ENCODE peak calls at places on chromosomes 16 and 17, in five cellular contexts. U, H, F, T and V are unnamed samples.

GRCh38 chr17:4999429-5000093 is 1.8 kb downstream of the KIF1C start:
- DNase-seq in H (no peak), U (no peak), F (no peak), T (no peak), V (no peak)

GRCh38 chr16:68898026-68898425 is 54.7 kb downstream of the TANGO6 start:
- DNase-seq in U (no peak), T (no peak), H (no peak), F (no peak), V (no peak)

GRCh38 chr16:4693956-4694663 is 748 bp downstream of the NUDT16L1 start:
- DNase-seq in T (peak), H (no peak), F (no peak), U (peak), V (no peak)

GRCh38 chr17:38750312-38751121 is 2.0 kb upstream of the PSMB3 start:
- DNase-seq in F (no peak), T (peak), U (no peak), H (peak), V (peak)

GRCh38 chr16:89476811-89477261 is 13.5 kb downstream of the ANKRD11 start:
- DNase-seq in F (peak), T (no peak), U (no peak), H (no peak), V (no peak)

GRCh38 chr16:15811778-15812750 is 44.8 kb downstream of the MYH11 start:
- DNase-seq in H (peak), U (no peak), F (no peak), T (peak), V (no peak)

GRCh38 chr17:78114831-78115723 is 13.5 kb downstream of the TMC6 start:
- DNase-seq in T (no peak), H (no peak), U (no peak), F (no peak), V (no peak)

GRCh38 chr17:61579961-61580360 is 11.1 kb downstream of the NACA2 start:
- DNase-seq in U (no peak), F (no peak), T (peak), H (no peak), V (peak)

GRCh38 chr16:64590516-64590915 is 531.3 kb downstream of the CDH11 start:
- DNase-seq in U (no peak), T (no peak), H (peak), F (no peak), V (no peak)

GRCh38 chr17:65527381-65527780 is 34.1 kb downstream of the AXIN2 start:
- DNase-seq in F (no peak), U (no peak), T (no peak), H (no peak), V (no peak)

GRCh38 chr17:73647767-73648542 is 3.7 kb upstream of the SDK2 start:
- DNase-seq in U (no peak), F (no peak), T (no peak), H (no peak), V (no peak)

GRCh38 chr17:80990921-80991644 is 558 bp upstream of the CHMP6 start:
- DNase-seq in U (no peak), H (no peak), T (no peak), F (no peak), V (peak)

GRCh38 chr16:69089091-69089912 is 16.2 kb upstream of the HAS3 start:
- DNase-seq in H (peak), F (peak), U (peak), T (peak), V (peak)

GRCh38 chr17:71727723-71728122 is 393.1 kb upstream of the SOX9 start:
- DNase-seq in U (no peak), T (no peak), H (no peak), F (no peak), V (no peak)

GRCh38 chr16:87374313-87374712 is 9.3 kb downstream of the FBXO31 start:
- DNase-seq in H (no peak), T (no peak), U (no peak), F (no peak), V (no peak)

GRCh38 chr16:11379420-11379819 is 34.2 kb downstream of the RMI2 start:
- DNase-seq in T (no peak), F (peak), H (no peak), U (no peak), V (no peak)

GRCh38 chr16:81035398-81035974 is at the start of gene ATMIN:
- DNase-seq in U (peak), F (peak), T (peak), H (peak), V (peak)

GRCh38 chr17:77210946-77211541 is 70.3 kb downstream of the SEC14L1 start:
- DNase-seq in F (no peak), U (no peak), T (no peak), H (no peak), V (no peak)

GRCh38 chr17:40075216-40076100 is 12.7 kb downstream of the THRA start:
- DNase-seq in H (peak), T (peak), F (no peak), U (peak), V (peak)

GRCh38 chr17:8894673-8895578 is 27.5 kb upstream of the PIK3R6 start:
- DNase-seq in U (peak), H (peak), F (peak), T (peak), V (peak)

GRCh38 chr17:17494499-17495447 is 1.4 kb downstream of the RASD1 start:
- DNase-seq in T (peak), F (no peak), U (no peak), H (no peak), V (no peak)

GRCh38 chr16:8921626-8921984 is 39.5 kb downstream of the LITAFD start:
- DNase-seq in T (no peak), U (no peak), F (no peak), H (no peak), V (no peak)

GRCh38 chr17:45428954-45429337 is 3.7 kb downstream of the ARHGAP27 start:
- DNase-seq in T (peak), F (no peak), H (no peak), U (no peak), V (no peak)

GRCh38 chr17:79018045-79018695 is 5.8 kb upstream of the C1QTNF1 start:
- DNase-seq in H (no peak), T (no peak), F (no peak), U (no peak), V (no peak)

GRCh38 chr17:6654816-6655731 is 3.5 kb downstream of the C17orf100 start:
- DNase-seq in F (no peak), U (no peak), T (peak), H (no peak), V (no peak)

GRCh38 chr17:50117202-50118040 is 12.5 kb downstream of the SAMD14 start:
- DNase-seq in H (peak), F (no peak), U (peak), T (peak), V (peak)

GRCh38 chr17:16282522-16282921 is 65.5 kb downstream of the PIGL start:
- DNase-seq in H (peak), F (no peak), T (no peak), U (no peak), V (no peak)

GRCh38 chr17:64073771-64074703 is 53.6 kb upstream of the ICAM2 start:
- DNase-seq in F (peak), T (no peak), H (no peak), U (no peak), V (no peak)

GRCh38 chr16:65121870-65122723 is at the start of gene CDH11:
- DNase-seq in T (peak), F (no peak), U (no peak), H (no peak), V (no peak)

GRCh38 chr17:80951121-80952090 is 40.2 kb upstream of the CHMP6 start:
- DNase-seq in T (no peak), F (no peak), H (no peak), U (no peak), V (no peak)

GRCh38 chr17:16085066-16085699 is 85.6 kb downstream of the TTC19 start:
- DNase-seq in H (no peak), T (no peak), F (no peak), U (no peak), V (no peak)

GRCh38 chr16:540645-541340 is 13.3 kb downstream of the CAPN15 start:
- DNase-seq in U (no peak), T (no peak), F (no peak), H (no peak), V (no peak)

GRCh38 chr17:31459716-31460115 is 68.2 kb downstream of the RAB11FIP4 start:
- DNase-seq in F (no peak), H (no peak), T (no peak), U (no peak), V (no peak)

GRCh38 chr17:31461227-31461810 is 69.8 kb downstream of the RAB11FIP4 start:
- DNase-seq in F (no peak), T (no peak), U (no peak), H (no peak), V (no peak)

GRCh38 chr17:31458829-31459228 is 67.4 kb downstream of the RAB11FIP4 start:
- DNase-seq in T (no peak), H (no peak), F (no peak), U (no peak), V (no peak)

GRCh38 chr17:31460226-31460721 is 68.8 kb downstream of the RAB11FIP4 start:
- DNase-seq in U (no peak), F (no peak), T (no peak), H (no peak), V (no peak)

DNA sequence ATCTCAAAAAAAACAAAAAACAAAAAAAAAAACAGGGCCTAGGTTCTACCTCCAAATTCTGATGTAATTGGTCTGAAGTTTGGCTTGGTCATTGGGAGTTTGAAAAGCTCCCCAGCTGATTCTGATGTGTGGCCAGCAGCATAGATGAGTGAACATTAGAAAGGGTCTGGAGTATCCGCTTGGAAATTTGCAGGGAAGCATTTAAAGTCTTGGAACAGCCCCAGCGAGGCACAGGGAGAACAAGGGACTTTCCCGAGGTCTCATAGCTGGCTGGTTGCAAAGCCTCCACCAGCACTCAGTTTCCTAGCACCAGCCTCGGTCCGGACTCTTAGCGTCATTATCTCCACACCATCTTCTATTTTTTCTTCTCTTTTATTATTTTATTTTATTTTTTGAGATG is 70.8 kb downstream of the RAB11FIP4 start:
- DNase-seq in T (no peak), H (no peak), U (no peak), F (no peak), V (no peak)
- TF ChIP-seq JUNB in T (no peak), H (no peak), U (no peak), F (no peak), V (no peak)

GRCh38 chr16:19119564-19119963 is 5.8 kb downstream of the ITPRIPL2 start:
- DNase-seq in T (no peak), F (no peak), H (no peak), U (no peak), V (no peak)

GRCh38 chr16:19115148-19116021 is 1.6 kb downstream of the ITPRIPL2 start:
- DNase-seq in F (no peak), U (no peak), H (no peak), T (peak), V (no peak)

GRCh38 chr16:19114359-19115147 is 789 bp downstream of the ITPRIPL2 start:
- DNase-seq in T (peak), F (no peak), H (peak), U (peak), V (no peak)

GRCh38 chr16:19116711-19117449 is 3.1 kb downstream of the ITPRIPL2 start:
- DNase-seq in F (no peak), H (no peak), T (peak), U (no peak), V (no peak)

DNA sequence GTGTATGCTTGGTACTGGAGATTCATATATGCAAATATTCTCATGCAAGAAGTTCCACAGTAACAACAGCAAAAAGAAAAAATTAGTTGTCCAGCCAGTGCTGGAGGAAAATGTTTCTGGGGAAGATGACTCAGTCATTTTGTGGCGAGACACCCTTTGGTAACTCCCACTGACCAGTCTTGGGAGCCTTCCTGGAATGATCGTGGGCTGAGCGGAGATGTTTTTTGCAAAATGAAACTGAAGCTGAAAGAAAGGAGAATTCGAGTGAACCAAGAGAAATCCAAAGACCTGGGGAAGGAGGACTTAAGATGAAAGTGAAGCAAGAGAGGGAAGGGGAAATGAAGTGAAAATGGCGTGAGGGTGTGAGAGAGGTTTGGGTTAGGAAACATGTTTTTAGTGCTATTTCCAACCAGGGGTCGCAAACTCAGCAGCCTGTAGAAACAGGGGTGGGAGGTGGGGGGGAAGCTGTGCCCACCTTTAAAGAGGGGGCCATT is 5.2 kb downstream of the ITPRIPL2 start:
- DNase-seq in F (no peak), T (no peak), U (peak), H (peak), V (no peak)
- TF ChIP-seq JUNB in F (no peak), T (no peak), U (no peak), H (no peak), V (no peak)

GRCh38 chr16:3646348-3646920 is 8.1 kb upstream of the DNASE1 start:
- DNase-seq in F (no peak), T (no peak), U (peak), H (peak), V (peak)

GRCh38 chr16:3645108-3645503 is 9.4 kb upstream of the DNASE1 start:
- DNase-seq in H (no peak), T (no peak), F (no peak), U (peak), V (no peak)

GRCh38 chr16:3642397-3643094 is 11.9 kb upstream of the DNASE1 start:
- DNase-seq in H (no peak), T (no peak), F (no peak), U (peak), V (no peak)

GRCh38 chr16:3643095-3643730 is 11.3 kb upstream of the DNASE1 start:
- DNase-seq in U (peak), T (no peak), F (no peak), H (no peak), V (no peak)

GRCh38 chr16:3645504-3646347 is 8.8 kb upstream of the DNASE1 start:
- DNase-seq in H (no peak), T (peak), U (peak), F (no peak), V (no peak)
- TF ChIP-seq JUNB in H (no peak), T (no peak), U (no peak), F (no peak), V (no peak)

GRCh38 chr16:21100447-21100846 is 50.2 kb downstream of the DNAH3 start:
- DNase-seq in H (peak), T (no peak), U (no peak), F (no peak), V (no peak)
- TF ChIP-seq JUNB in H (no peak), T (no peak), U (no peak), F (no peak), V (no peak)

DNA sequence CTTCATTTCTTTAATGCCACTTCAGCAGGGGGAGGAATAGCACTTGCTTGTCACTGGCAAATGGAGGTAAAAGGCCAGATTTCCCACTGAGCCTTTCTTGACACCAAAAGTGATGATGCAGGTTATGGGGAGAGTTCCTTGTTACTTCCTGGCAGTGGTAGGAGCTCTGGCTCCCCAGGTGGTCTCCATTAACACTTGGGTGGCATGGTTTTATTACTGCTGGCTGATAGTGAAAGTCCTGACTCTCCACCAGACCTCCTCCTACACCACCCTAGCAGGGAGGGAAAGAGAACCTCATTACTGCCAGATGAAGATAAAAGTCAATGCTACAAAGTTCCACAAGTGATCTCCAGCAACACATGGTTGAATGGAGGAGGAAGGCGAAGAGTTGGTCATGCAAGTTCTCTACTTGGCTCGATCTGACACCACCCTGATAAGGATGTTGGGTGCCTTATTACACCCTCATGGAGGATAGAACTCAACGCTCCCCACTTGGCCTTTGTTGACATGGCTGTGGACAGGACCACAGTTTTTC is 152.7 kb upstream of the GNAO1 start:
- DNase-seq in T (no peak), U (no peak), F (no peak), H (no peak), V (no peak)
- TF ChIP-seq JUNB in T (no peak), U (no peak), F (no peak), H (no peak), V (no peak)

DNA sequence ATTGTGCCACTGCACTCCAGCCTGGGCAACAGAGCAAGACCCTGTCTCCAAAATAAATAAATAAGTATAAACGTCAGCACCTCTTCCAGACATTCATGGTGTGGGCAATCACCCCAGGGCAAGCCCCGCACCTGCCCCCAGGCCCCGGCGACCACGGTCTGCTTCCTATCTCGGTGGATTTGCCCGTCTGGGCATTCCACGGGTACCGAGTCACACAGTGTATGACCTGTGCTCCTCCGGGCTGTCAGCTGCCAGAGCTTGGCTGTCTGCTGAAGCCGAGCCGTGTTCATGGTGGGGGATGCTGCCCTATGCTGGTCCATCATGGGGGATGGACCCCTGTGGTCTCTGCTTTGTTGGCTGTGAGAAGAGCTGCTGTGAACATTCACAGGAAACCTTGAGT is 15.4 kb downstream of the CYBC1 start:
- DNase-seq in T (no peak), H (no peak), F (no peak), U (no peak), V (no peak)
- TF ChIP-seq JUNB in T (no peak), H (no peak), F (no peak), U (no peak), V (no peak)

GRCh38 chr17:28405632-28406477 is at the start of gene SLC46A1:
- DNase-seq in T (peak), U (peak), F (no peak), H (peak), V (peak)
- TF ChIP-seq JUNB in T (no peak), U (no peak), F (no peak), H (no peak), V (no peak)

DNA sequence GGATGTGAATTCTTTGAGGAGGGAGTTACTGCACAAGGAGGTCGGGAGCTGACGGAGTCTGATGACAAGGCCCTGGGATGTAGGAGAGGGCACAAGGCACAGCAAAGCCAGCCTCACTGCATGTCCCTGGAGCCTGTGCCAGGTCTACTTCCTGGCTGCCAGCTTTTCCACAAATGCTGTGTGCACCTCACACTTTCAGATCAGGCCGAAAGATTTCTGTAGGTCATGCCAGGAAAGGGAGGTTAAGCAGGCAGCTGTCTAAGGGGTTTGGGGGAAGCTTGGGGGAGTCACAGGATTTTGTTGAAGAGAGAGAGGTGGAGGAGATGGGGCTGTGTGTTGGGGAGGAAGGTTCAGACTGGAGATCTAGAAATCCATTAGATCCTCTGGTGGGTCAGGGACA is 792.5 kb downstream of the KCNJ18 start:
- DNase-seq in F (no peak), T (no peak), H (no peak), U (no peak), V (no peak)
- TF ChIP-seq JUNB in F (no peak), T (no peak), H (no peak), U (no peak), V (no peak)

GRCh38 chr17:46780003-46780373 is 38.5 kb downstream of the WNT3 start:
- DNase-seq in U (no peak), H (no peak), F (no peak), T (no peak), V (no peak)

GRCh38 chr17:46777943-46778915 is 40.3 kb downstream of the WNT3 start:
- DNase-seq in U (peak), F (no peak), T (peak), H (peak), V (peak)

GRCh38 chr17:46785696-46786095 is 32.8 kb downstream of the WNT3 start:
- DNase-seq in F (no peak), U (peak), H (no peak), T (peak), V (no peak)

GRCh38 chr17:46783031-46783593 is 35.4 kb downstream of the WNT3 start:
- DNase-seq in F (no peak), H (no peak), U (no peak), T (no peak), V (peak)

GRCh38 chr17:46782250-46782953 is 36.1 kb downstream of the WNT3 start:
- DNase-seq in F (no peak), U (peak), T (peak), H (peak), V (peak)
- TF ChIP-seq JUNB in F (no peak), U (no peak), T (no peak), H (no peak), V (no peak)